ENCODE peak calls at places on chromosomes 1 and 21, in ten cellular contexts. R is GDM1; U is activated CD8-positive, alpha-beta T cell treated with anti-CD3 and anti-CD28 coated beads for 36 hours; Q is ovary; K is tibial artery; V is neural progenitor cell; D is M059J; W is AG08396; Y is kidney tubule cell; N is naive thymus-derived CD4-positive, alpha-beta T cell. E is an unnamed sample.

GRCh38 chr1:201889092-201889968 is 632 bp downstream of the SHISA4 start:
- DNase-seq in W (peak), V (no peak), Y (no peak), R (no peak), D (no peak), U (no peak), N (no peak), K (peak), Q (peak), E (no peak)

GRCh38 chr1:20588634-20589225 is at the start of gene CDA:
- DNase-seq in Q (no peak), N (no peak), W (no peak), V (no peak), R (no peak), D (no peak), K (no peak), U (no peak), Y (peak), E (no peak)

GRCh38 chr1:77639056-77639455 is 43.4 kb downstream of the ZZZ3 start:
- DNase-seq in K (no peak), Y (peak), Q (no peak), V (no peak), U (no peak), R (no peak), W (peak), D (peak), N (no peak), E (peak)

GRCh38 chr1:191590578-191590977 is 567.7 kb upstream of the RGS18 start:
- DNase-seq in V (no peak), U (no peak), Q (no peak), R (no peak), W (no peak), K (no peak), N (no peak), Y (no peak), D (no peak), E (no peak)

GRCh38 chr21:42056996-42057689 is 14.0 kb upstream of the UMODL1 start:
- DNase-seq in Y (peak), R (no peak), U (no peak), K (peak), N (no peak), D (peak), W (peak), V (no peak), Q (no peak), E (no peak)

GRCh38 chr1:85340427-85340826 is 64.0 kb upstream of the BCL10 start:
- DNase-seq in V (no peak), Y (no peak), U (no peak), N (no peak), Q (no peak), K (no peak), W (no peak), D (peak), R (no peak), E (no peak)

GRCh38 chr21:37873655-37874054 is 42.6 kb downstream of the KCNJ6 start:
- DNase-seq in K (no peak), W (no peak), Q (no peak), N (no peak), D (peak), U (no peak), R (no peak), V (no peak), Y (no peak), E (no peak)

GRCh38 chr1:100423832-100424337 is 71.6 kb downstream of the CDC14A start:
- DNase-seq in R (no peak), K (no peak), D (no peak), Y (peak), N (peak), Q (no peak), U (peak), V (peak), W (no peak), E (no peak)

GRCh38 chr1:14190508-14190907 is 408.0 kb upstream of the KAZN start:
- DNase-seq in N (no peak), U (no peak), W (peak), K (no peak), Y (peak), D (peak), R (no peak), V (no peak), Q (no peak), E (peak)

GRCh38 chr21:25670726-25671125 is 31.7 kb downstream of the JAM2 start:
- DNase-seq in K (no peak), V (no peak), Y (no peak), Q (no peak), W (no peak), N (no peak), U (no peak), D (peak), R (no peak), E (no peak)

GRCh38 chr1:19639999-19640362 is 4.1 kb upstream of the NBL1 start:
- DNase-seq in N (no peak), U (no peak), K (no peak), Y (no peak), R (no peak), D (peak), W (no peak), V (no peak), Q (no peak), E (peak)

GRCh38 chr1:99305626-99306025 is 41.3 kb downstream of the PLPPR4 start:
- DNase-seq in W (peak), R (no peak), K (no peak), D (peak), V (no peak), U (no peak), Q (no peak), N (no peak), Y (no peak), E (no peak)

GRCh38 chr1:94636625-94637024 is 95.1 kb upstream of the F3 start:
- DNase-seq in R (no peak), Q (no peak), N (no peak), V (no peak), Y (no peak), U (no peak), D (no peak), W (peak), K (no peak), E (no peak)

GRCh38 chr1:182784556-182785171 is 4.9 kb upstream of the NPL start:
- DNase-seq in V (peak), U (peak), W (peak), D (peak), Y (peak), K (no peak), R (peak), N (peak), Q (no peak), E (peak)

GRCh38 chr1:228361314-228362140 is 45.1 kb downstream of the TRIM11 start:
- DNase-seq in Q (peak), W (no peak), Y (no peak), R (no peak), V (no peak), D (no peak), K (peak), N (no peak), U (no peak), E (no peak)

GRCh38 chr1:230421485-230421884 is 4.6 kb downstream of the PGBD5 start:
- DNase-seq in U (no peak), N (no peak), Q (no peak), V (no peak), K (no peak), Y (peak), D (no peak), R (no peak), W (no peak), E (no peak)

GRCh38 chr1:192544983-192545393 is 30.6 kb upstream of the RGS1 start:
- DNase-seq in U (peak), Q (no peak), R (no peak), D (peak), V (no peak), N (no peak), K (no peak), W (no peak), Y (peak), E (peak)